ENCODE peak calls at places on chromosomes 11 and 22, in seven cellular contexts. K, R, M, H, P, W and U are unnamed samples.

GRCh38 chr11:108890482-108891092 is 225.7 kb downstream of the DDX10 start:
- DNase-seq in M (no peak), W (no peak), R (no peak), K (no peak), H (no peak), P (no peak), U (no peak)

GRCh38 chr11:111833524-111833923 is 37.9 kb downstream of the ALG9 start:
- DNase-seq in H (no peak), W (no peak), P (no peak), K (no peak), R (no peak), M (no peak), U (no peak)

GRCh38 chr22:30245181-30245984 is 1.2 kb downstream of the LIF start:
- DNase-seq in R (no peak), K (no peak), H (no peak), M (no peak), P (no peak), W (no peak), U (no peak)

GRCh38 chr11:131763193-131763890 is 392.9 kb downstream of the NTM start:
- DNase-seq in H (no peak), K (no peak), M (no peak), W (no peak), P (no peak), R (no peak), U (no peak)

GRCh38 chr11:64001552-64002427 is 15.6 kb downstream of the OTUB1 start:
- DNase-seq in R (no peak), H (no peak), K (no peak), W (no peak), M (no peak), P (no peak), U (no peak)

GRCh38 chr22:21694394-21694793 is 28.6 kb downstream of the PPIL2 start:
- DNase-seq in P (no peak), K (no peak), R (no peak), H (no peak), M (no peak), W (no peak), U (no peak)

GRCh38 chr11:69130586-69131566 is 24.9 kb upstream of the SMIM38 start:
- DNase-seq in H (peak; percentile 54), K (no peak), W (peak; percentile 37), P (peak; percentile 47), R (no peak), M (no peak), U (no peak)

GRCh38 chr11:84719935-84720577 is 907.1 kb downstream of the DLG2 start:
- DNase-seq in K (peak; percentile 44), H (no peak), R (no peak), P (peak; percentile 35), W (peak; percentile 11), M (no peak), U (no peak)

GRCh38 chr11:10317281-10317755 is 12.4 kb downstream of the ADM start:
- DNase-seq in P (no peak), K (no peak), M (no peak), R (no peak), H (no peak), W (no peak), U (no peak)

GRCh38 chr11:10323793-10324170 is 18.9 kb downstream of the ADM start:
- DNase-seq in W (no peak), P (no peak), R (no peak), M (no peak), H (no peak), K (no peak), U (no peak)

GRCh38 chr11:45413156-45413833 is 127.2 kb upstream of the SYT13 start:
- DNase-seq in R (no peak), W (no peak), K (no peak), H (no peak), P (no peak), M (no peak), U (no peak)

GRCh38 chr22:47842119-47842518 is 1079.7 kb downstream of the TBC1D22A start:
- DNase-seq in H (no peak), K (no peak), W (no peak), M (no peak), P (no peak), R (no peak), U (no peak)

GRCh38 chr11:4181780-4182721 is 87.5 kb downstream of the RRM1 start:
- DNase-seq in K (peak; percentile 66), H (no peak), P (peak; percentile 86), W (peak; percentile 62), M (peak; percentile 52), R (no peak), U (no peak)

GRCh38 chr11:65645710-65646109 is 7.8 kb downstream of the SIPA1 start:
- DNase-seq in W (no peak), H (no peak), R (no peak), K (no peak), M (no peak), P (no peak), U (no peak)

GRCh38 chr11:102214623-102215022 is 102.7 kb upstream of the BIRC3 start:
- DNase-seq in H (no peak), M (no peak), R (no peak), W (no peak), P (no peak), K (no peak), U (no peak)

GRCh38 chr22:30413745-30414524 is 11.6 kb upstream of the MTFP1 start:
- DNase-seq in W (no peak), R (no peak), K (no peak), M (no peak), P (no peak), H (no peak), U (no peak)

GRCh38 chr11:111429066-111429506 is 50.0 kb upstream of the POU2AF1 start:
- DNase-seq in W (no peak), K (peak; percentile 82), R (peak; percentile 23), M (peak; percentile 52), P (peak; percentile 79), H (no peak), U (no peak)

GRCh38 chr22:17855891-17856290 is 81.6 kb upstream of the BID start:
- DNase-seq in R (no peak), P (no peak), W (no peak), H (no peak), M (no peak), K (no peak), U (no peak)

GRCh38 chr22:19730662-19731360 is 7.5 kb downstream of the GP1BB start:
- DNase-seq in P (peak; percentile 86), R (peak; percentile 87), W (peak; percentile 89), K (peak; percentile 98), M (peak; percentile 68), H (peak; percentile 51), U (peak; percentile 96)

GRCh38 chr11:126702165-126702738 is 298.3 kb downstream of the KIRREL3 start:
- DNase-seq in P (no peak), M (no peak), R (no peak), H (no peak), W (no peak), K (no peak), U (no peak)

GRCh38 chr11:132640952-132641351 is 891.3 kb downstream of the OPCML start:
- DNase-seq in K (no peak), H (no peak), R (no peak), M (no peak), W (no peak), P (no peak), U (no peak)

GRCh38 chr11:45881708-45882368 is 3.6 kb upstream of the MAPK8IP1 start:
- DNase-seq in K (no peak), R (no peak), P (no peak), M (peak; percentile 24), H (no peak), W (no peak), U (no peak)

GRCh38 chr11:60766547-60766946 is 9.9 kb downstream of the MS4A15 start:
- DNase-seq in W (no peak), H (no peak), M (no peak), K (no peak), R (no peak), P (no peak), U (no peak)

GRCh38 chr11:64186205-64187165 is 514 bp downstream of the STIP1 start:
- DNase-seq in R (no peak), K (peak; percentile 72), H (no peak), W (no peak), M (no peak), P (peak; percentile 57), U (no peak)

GRCh38 chr11:44623321-44623715 is 57.9 kb downstream of the CD82 start:
- DNase-seq in K (peak; percentile 52), P (no peak), M (no peak), W (no peak), R (no peak), H (no peak), U (peak; percentile 73)